ENCODE peak calls at places on chromosomes 16 and 17, in six cellular contexts. A, Q, M, Y, D and E are unnamed samples.

GRCh38 chr16:66872524-66872923 is 7.8 kb upstream of the PDP2 start:
- DNase-seq in A (no peak), Q (no peak), M (no peak), Y (no peak), D (no peak), E (no peak)

GRCh38 chr17:73646409-73647305 is 2.4 kb upstream of the SDK2 start:
- DNase-seq in A (no peak), Q (no peak), M (no peak), Y (peak; percentile 69), D (no peak), E (no peak)

GRCh38 chr16:49351119-49351518 is 22.5 kb upstream of the C16orf78 start:
- DNase-seq in A (no peak), Q (no peak), M (no peak), Y (no peak), D (no peak), E (no peak)

GRCh38 chr16:85614338-85615013 is 1.4 kb downstream of the GSE1 start:
- DNase-seq in A (no peak), Q (peak; percentile 8), M (peak; percentile 8), Y (peak; percentile 29), D (no peak), E (no peak)

GRCh38 chr17:6910987-6911603 is 79.6 kb upstream of the TEKT1 start:
- DNase-seq in A (peak; percentile 25), Q (peak; percentile 29), M (no peak), Y (peak; percentile 61), D (no peak), E (no peak)

GRCh38 chr16:72409428-72409827 is 237.5 kb upstream of the PMFBP1 start:
- DNase-seq in A (no peak), Q (no peak), M (no peak), Y (no peak), D (no peak), E (no peak)

GRCh38 chr17:38510424-38511125 is 82.3 kb downstream of the ARHGAP23 start:
- DNase-seq in A (peak; percentile 75), Q (no peak), M (no peak), Y (no peak), D (no peak), E (no peak)

GRCh38 chr17:30503558-30503957 is 26.4 kb downstream of the GOSR1 start:
- DNase-seq in A (no peak), Q (no peak), M (no peak), Y (no peak), D (no peak), E (no peak)

GRCh38 chr16:86166414-86166813 is 267.5 kb downstream of the IRF8 start:
- DNase-seq in A (no peak), Q (no peak), M (no peak), Y (no peak), D (no peak), E (no peak)

GRCh38 chr16:21950782-21951521 is 2.2 kb upstream of the UQCRC2 start:
- DNase-seq in A (peak; percentile 37), Q (peak; percentile 35), M (peak; percentile 15), Y (peak; percentile 53), D (no peak), E (no peak)

GRCh38 chr17:82172461-82173160 is 40.0 kb downstream of the CCDC57 start:
- DNase-seq in A (no peak), Q (no peak), M (no peak), Y (no peak), D (no peak), E (no peak)

GRCh38 chr17:72158895-72159885 is 38.4 kb downstream of the SOX9 start:
- DNase-seq in A (no peak), Q (no peak), M (no peak), Y (no peak), D (no peak), E (no peak)

GRCh38 chr17:67980456-67980855 is 15.8 kb downstream of the C17orf58 start:
- DNase-seq in A (no peak), Q (no peak), M (no peak), Y (no peak), D (no peak), E (no peak)

GRCh38 chr16:88910284-88911147 is 44.1 kb upstream of the PABPN1L start:
- DNase-seq in A (no peak), Q (no peak), M (no peak), Y (no peak), D (no peak), E (no peak)

GRCh38 chr16:88705076-88705684 is 1.0 kb downstream of the RNF166 start:
- DNase-seq in A (no peak), Q (no peak), M (no peak), Y (peak; percentile 44), D (no peak), E (no peak)

GRCh38 chr17:67531291-67531690 is 154.2 kb downstream of the PITPNC1 start:
- DNase-seq in A (no peak), Q (peak; percentile 57), M (no peak), Y (no peak), D (no peak), E (no peak)

GRCh38 chr16:49779979-49780378 is 75.9 kb downstream of the ZNF423 start:
- DNase-seq in A (no peak), Q (no peak), M (no peak), Y (no peak), D (no peak), E (no peak)

GRCh38 chr16:87924041-87924851 is 12.1 kb downstream of the CA5A start:
- DNase-seq in A (no peak), Q (no peak), M (no peak), Y (no peak), D (peak; percentile 45), E (no peak)

GRCh38 chr17:10775058-10775457 is 28.8 kb downstream of the TMEM238L start:
- DNase-seq in A (no peak), Q (no peak), M (no peak), Y (no peak), D (no peak), E (no peak)

GRCh38 chr17:79951361-79952264 is 84.1 kb downstream of the TBC1D16 start:
- DNase-seq in A (no peak), Q (peak; percentile 81), M (no peak), Y (no peak), D (peak; percentile 25), E (no peak)

GRCh38 chr16:10039220-10040096 is 142.8 kb downstream of the GRIN2A start:
- DNase-seq in A (no peak), Q (peak; percentile 90), M (no peak), Y (no peak), D (no peak), E (no peak)

GRCh38 chr17:53628011-53628410 is 194.7 kb upstream of the KIF2B start:
- DNase-seq in A (no peak), Q (no peak), M (no peak), Y (no peak), D (peak; percentile 14), E (no peak)

GRCh38 chr16:61897657-61898056 is 138.6 kb downstream of the CDH8 start:
- DNase-seq in A (no peak), Q (no peak), M (no peak), Y (peak; percentile 39), D (no peak), E (no peak)

GRCh38 chr17:9266769-9267168 is 245.5 kb downstream of the NTN1 start:
- DNase-seq in A (no peak), Q (no peak), M (no peak), Y (no peak), D (no peak), E (no peak)

GRCh38 chr17:17561408-17562144 is 29.9 kb downstream of the PEMT start:
- DNase-seq in A (no peak), Q (no peak), M (no peak), Y (no peak), D (no peak), E (peak; percentile 55)

GRCh38 chr17:69265873-69266272 is 37.2 kb upstream of the ABCA10 start:
- DNase-seq in A (no peak), Q (no peak), M (no peak), Y (no peak), D (no peak), E (no peak)

GRCh38 chr16:27568077-27568476 is 18.1 kb downstream of the KATNIP start:
- DNase-seq in A (no peak), Q (no peak), M (no peak), Y (no peak), D (no peak), E (no peak)

GRCh38 chr17:77555741-77556291 is 402.7 kb upstream of the TNRC6C start:
- DNase-seq in A (no peak), Q (no peak), M (no peak), Y (no peak), D (peak; percentile 10), E (no peak)

GRCh38 chr17:79739148-79740062 is 8.7 kb downstream of the ENPP7 start:
- DNase-seq in A (no peak), Q (no peak), M (peak; percentile 93), Y (no peak), D (no peak), E (no peak)

GRCh38 chr17:56891751-56892150 is 22.1 kb downstream of the TRIM25 start:
- DNase-seq in A (peak; percentile 34), Q (no peak), M (no peak), Y (no peak), D (no peak), E (no peak)